ENCODE peak calls at places on chromosome 19, in nine cellular contexts. U is aorta; X is EH; W is NCI-H1417 treated with DMSO at 0.1 percent for 48 hours; D is T-helper 9 cell; L is CD4-positive, alpha-beta T cell; Q is fibroblast of mammary gland; G is breast epithelium; K is left cardiac atrium. P is an unnamed sample.

GRCh38 chr19:40565910-40566495 is 10.7 kb upstream of the SHKBP1 start:
- DNase-seq in Q (no peak), X (no peak), L (no peak), W (no peak), D (no peak), K (no peak), G (no peak), U (no peak), P (no peak)

GRCh38 chr19:50230379-50231351 is 27.2 kb downstream of the MYH14 start:
- DNase-seq in D (no peak), G (no peak), L (no peak), X (no peak), U (no peak), W (no peak), Q (no peak), K (no peak), P (no peak)

GRCh38 chr19:10537668-10538067 is 6.0 kb upstream of the ATG4D start:
- DNase-seq in K (no peak), U (no peak), G (no peak), L (no peak), W (no peak), X (no peak), D (no peak), Q (no peak), P (no peak)

GRCh38 chr19:8654591-8655339 is 24.3 kb downstream of the NFILZ start:
- DNase-seq in D (peak; percentile 68), Q (peak; percentile 36), G (no peak), L (peak; percentile 44), W (no peak), U (peak; percentile 88), X (peak; percentile 37), K (peak; percentile 53), P (no peak)

GRCh38 chr19:6060600-6061391 is 49.5 kb downstream of the RFX2 start:
- DNase-seq in X (peak; percentile 80), G (peak; percentile 59), U (peak; percentile 75), K (no peak), W (no peak), D (peak; percentile 50), L (peak; percentile 39), Q (peak; percentile 41), P (peak; percentile 57)

GRCh38 chr19:1136201-1136600 is 32.4 kb downstream of the GPX4 start:
- DNase-seq in L (no peak), K (no peak), D (no peak), X (no peak), W (no peak), U (no peak), Q (no peak), G (peak; percentile 65), P (no peak)

GRCh38 chr19:39413269-39413902 is 917 bp downstream of the PLEKHG2 start:
- DNase-seq in W (no peak), G (no peak), U (peak; percentile 93), D (no peak), X (peak; percentile 64), L (no peak), Q (peak; percentile 65), K (peak; percentile 78), P (peak; percentile 39)

GRCh38 chr19:14561832-14562351 is 10.0 kb downstream of the NDUFB7 start:
- DNase-seq in L (no peak), W (no peak), K (no peak), Q (peak; percentile 34), G (no peak), U (peak; percentile 84), D (no peak), X (no peak), P (peak; percentile 38)

GRCh38 chr19:4695224-4695731 is 25.1 kb upstream of the MYDGF start:
- DNase-seq in L (no peak), X (no peak), G (peak; percentile 66), K (no peak), W (no peak), Q (no peak), U (no peak), D (no peak), P (no peak)

GRCh38 chr19:3047307-3048189 is 14.7 kb downstream of the TLE5 start:
- DNase-seq in K (peak; percentile 86), D (peak; percentile 58), L (peak; percentile 85), W (peak; percentile 91), Q (peak; percentile 83), G (peak; percentile 79), X (peak; percentile 76), U (peak; percentile 91), P (peak; percentile 96)

GRCh38 chr19:8486661-8487136 is 15.7 kb downstream of the PRAM1 start:
- DNase-seq in K (no peak), X (no peak), U (peak; percentile 55), G (no peak), L (no peak), D (no peak), W (no peak), Q (no peak), P (no peak)

GRCh38 chr19:3359850-3360493 is 6.4 kb upstream of the NFIC start:
- DNase-seq in L (no peak), G (no peak), W (no peak), U (no peak), X (no peak), K (no peak), D (no peak), Q (no peak), P (no peak)

GRCh38 chr19:11931513-11931912 is 6.6 kb downstream of the ZNF700 start:
- DNase-seq in D (no peak), G (no peak), X (no peak), W (no peak), K (no peak), L (no peak), U (no peak), Q (no peak), P (no peak)

GRCh38 chr19:58561373-58562125 is 3.1 kb upstream of the UBE2M start:
- DNase-seq in D (no peak), L (no peak), G (no peak), K (no peak), X (no peak), Q (no peak), U (no peak), W (no peak), P (no peak)